ENCODE peak calls at places on chromosome 2, in ten cellular contexts. R is breast epithelium, D is IMR-90, B is HCT116, Z is gastrocnemius medialis, P is prostate gland, L is testis, Y is A549, O is heart left ventricle, Q is NB4. H is an unnamed sample.

GRCh38 chr2:71715241-71715750 is 261.9 kb downstream of the DYSF start:
- DNase-seq in R (no peak), D (no peak), B (no peak), Z (no peak), P (no peak), L (no peak), Y (no peak), O (no peak), Q (no peak), H (no peak)

GRCh38 chr2:35501076-35501475 is 854.5 kb upstream of the CRIM1 start:
- DNase-seq in R (no peak), D (no peak), B (no peak), Z (no peak), P (no peak), L (no peak), Y (no peak), O (no peak), Q (no peak), H (no peak)

GRCh38 chr2:208139447-208139846 is 6.5 kb downstream of the CRYGB start:
- DNase-seq in R (no peak), D (no peak), B (no peak), Z (no peak), P (no peak), L (peak), Y (no peak), O (no peak), Q (no peak), H (no peak)

GRCh38 chr2:6747433-6747832 is 118.3 kb downstream of the CMPK2 start:
- DNase-seq in R (no peak), D (no peak), B (no peak), Z (no peak), P (no peak), L (no peak), Y (no peak), O (no peak), Q (no peak), H (no peak)

GRCh38 chr2:231673348-231673770 is 35.0 kb upstream of the PTMA start:
- DNase-seq in R (no peak), D (peak), B (peak), Z (no peak), P (no peak), L (no peak), Y (peak), O (peak), Q (peak), H (no peak)

GRCh38 chr2:62789918-62790317 is 84.4 kb downstream of the EHBP1 start:
- DNase-seq in R (no peak), D (no peak), B (no peak), Z (no peak), P (no peak), L (no peak), Y (no peak), O (no peak), Q (no peak), H (no peak)

GRCh38 chr2:226796840-226797288 is 2.8 kb downstream of the IRS1 start:
- DNase-seq in R (peak), D (peak), B (no peak), Z (peak), P (peak), L (no peak), Y (no peak), O (peak), Q (peak), H (peak)

GRCh38 chr2:28349546-28350165 is 43.0 kb upstream of the FOSL2 start:
- DNase-seq in R (no peak), D (no peak), B (no peak), Z (no peak), P (no peak), L (no peak), Y (no peak), O (no peak), Q (no peak), H (no peak)

GRCh38 chr2:238473014-238473413 is 46.3 kb downstream of the ASB1 start:
- DNase-seq in R (no peak), D (no peak), B (no peak), Z (no peak), P (no peak), L (peak), Y (no peak), O (no peak), Q (no peak), H (peak)

GRCh38 chr2:45218931-45219339 is 209.7 kb upstream of the SIX2 start:
- DNase-seq in R (no peak), D (no peak), B (no peak), Z (no peak), P (peak), L (no peak), Y (no peak), O (no peak), Q (no peak), H (no peak)

GRCh38 chr2:10547663-10548384 is 99.7 kb upstream of the ODC1 start:
- DNase-seq in R (no peak), D (no peak), B (no peak), Z (no peak), P (no peak), L (no peak), Y (no peak), O (no peak), Q (no peak), H (no peak)

DNA sequence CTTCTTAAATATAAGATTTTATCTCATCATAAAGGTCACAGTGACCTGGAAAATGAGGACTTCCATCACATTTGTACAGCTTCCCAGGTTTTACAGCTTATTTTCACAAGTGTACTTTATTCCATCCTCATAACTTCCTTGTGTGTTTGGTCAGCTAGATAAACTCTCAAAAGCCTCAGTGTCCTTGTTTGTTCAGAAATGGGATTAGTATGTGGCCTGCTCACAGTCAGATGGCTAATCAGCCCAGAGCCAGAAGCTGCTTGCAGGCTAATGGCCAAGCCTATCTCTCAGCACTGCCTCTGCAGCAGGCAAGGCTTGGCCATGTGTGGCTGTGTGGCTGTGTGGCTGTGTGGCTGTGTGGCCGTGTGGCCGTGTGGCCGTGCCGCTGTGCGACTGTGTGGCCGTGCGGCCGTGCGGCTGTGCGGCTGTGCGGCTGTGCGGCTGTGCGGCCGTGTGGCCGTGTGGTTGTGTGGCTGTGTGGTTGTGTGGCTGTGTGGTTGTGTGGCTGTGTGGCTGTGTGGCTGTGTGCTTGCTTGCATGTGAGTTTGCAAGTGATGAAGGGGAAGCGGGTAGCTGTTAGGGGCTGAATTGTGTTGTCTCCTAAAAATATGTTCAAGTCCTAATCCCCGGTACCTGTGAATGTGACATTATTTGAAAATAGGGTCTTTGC is 233.0 kb upstream of the TNP1 start:
- DNase-seq in R (no peak), D (no peak), B (no peak), Z (no peak), P (peak), L (no peak), Y (no peak), O (peak), Q (no peak), H (no peak)
- TF ChIP-seq POLR2A in R (no peak), D (no peak), B (no peak), Z (no peak), P (no peak), L (no peak), Y (no peak), O (no peak), Q (no peak), H (no peak)

DNA sequence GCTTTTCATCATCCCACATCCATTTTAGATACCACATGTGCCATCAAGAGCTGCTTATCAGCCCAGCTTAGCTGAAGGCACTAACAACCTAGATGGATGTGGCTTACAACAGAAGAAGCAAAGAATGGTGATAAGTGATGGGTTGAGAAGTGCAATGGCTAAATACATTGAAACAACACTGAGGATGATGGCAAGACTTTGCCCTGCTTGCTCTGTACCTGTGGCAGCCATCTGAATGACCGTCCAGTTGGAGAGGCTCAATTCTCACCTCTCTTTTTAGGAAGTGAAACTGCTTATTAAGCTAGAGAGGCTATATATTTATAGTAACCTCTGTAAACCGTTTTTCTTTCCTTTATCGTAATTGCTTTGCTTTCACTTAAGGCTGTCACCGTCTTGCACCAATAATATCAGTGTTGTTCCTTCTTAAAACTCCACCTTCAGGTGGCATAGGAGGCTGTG is 5.7 kb downstream of the GPATCH11 start:
- DNase-seq in R (no peak), D (no peak), B (no peak), Z (no peak), P (no peak), L (no peak), Y (no peak), O (no peak), Q (peak), H (no peak)
- TF ChIP-seq POLR2A in R (no peak), D (no peak), B (no peak), Z (no peak), P (no peak), L (no peak), Y (no peak), O (no peak), Q (no peak), H (no peak)

GRCh38 chr2:218320704-218321336 is 28.5 kb upstream of the TMBIM1 start:
- DNase-seq in R (no peak), D (no peak), B (no peak), Z (no peak), P (no peak), L (no peak), Y (no peak), O (no peak), Q (peak), H (no peak)

GRCh38 chr2:218326315-218326714 is 30.3 kb upstream of the CATIP start:
- DNase-seq in R (no peak), D (no peak), B (no peak), Z (no peak), P (no peak), L (no peak), Y (no peak), O (no peak), Q (no peak), H (no peak)

GRCh38 chr2:218322756-218323525 is 30.6 kb upstream of the TMBIM1 start:
- DNase-seq in R (peak), D (peak), B (peak), Z (peak), P (peak), L (peak), Y (peak), O (peak), Q (peak), H (peak)

GRCh38 chr2:218325566-218326160 is 31.0 kb upstream of the CATIP start:
- DNase-seq in R (no peak), D (no peak), B (no peak), Z (no peak), P (no peak), L (no peak), Y (no peak), O (no peak), Q (no peak), H (no peak)

GRCh38 chr2:218323526-218324472 is 31.5 kb upstream of the TMBIM1 start:
- DNase-seq in R (no peak), D (peak), B (no peak), Z (no peak), P (peak), L (peak), Y (peak), O (no peak), Q (peak), H (peak)
- TF ChIP-seq POLR2A in R (no peak), D (no peak), B (no peak), Z (no peak), P (no peak), L (no peak), Y (no peak), O (no peak), Q (no peak), H (no peak)

GRCh38 chr2:179322289-179322688 is 57.7 kb upstream of the SESTD1 start:
- DNase-seq in R (no peak), D (no peak), B (no peak), Z (no peak), P (no peak), L (no peak), Y (no peak), O (no peak), Q (no peak), H (no peak)
- TF ChIP-seq POLR2A in R (no peak), D (no peak), B (no peak), Z (no peak), P (no peak), L (no peak), Y (no peak), O (no peak), Q (no peak), H (no peak)

GRCh38 chr2:24076849-24077534 is 866 bp upstream of the SF3B6 start:
- DNase-seq in R (no peak), D (no peak), B (no peak), Z (no peak), P (no peak), L (no peak), Y (no peak), O (no peak), Q (peak), H (no peak)

GRCh38 chr2:24077535-24077877 is 1.4 kb upstream of the SF3B6 start:
- DNase-seq in R (peak), D (no peak), B (no peak), Z (no peak), P (no peak), L (no peak), Y (no peak), O (no peak), Q (no peak), H (no peak)

GRCh38 chr2:24077879-24078278 is 1.8 kb upstream of the SF3B6 start:
- DNase-seq in R (no peak), D (no peak), B (no peak), Z (no peak), P (no peak), L (no peak), Y (no peak), O (no peak), Q (no peak), H (no peak)

GRCh38 chr2:24075259-24075658 is 867 bp downstream of the SF3B6 start:
- DNase-seq in R (no peak), D (no peak), B (no peak), Z (no peak), P (no peak), L (no peak), Y (no peak), O (no peak), Q (no peak), H (no peak)

GRCh38 chr2:24075915-24076848 is at the start of gene SF3B6:
- DNase-seq in R (peak), D (peak), B (peak), Z (peak), P (peak), L (peak), Y (peak), O (peak), Q (peak), H (peak)
- TF ChIP-seq POLR2A in R (peak), D (peak), B (peak), Z (peak), P (peak), L (no peak), Y (peak), O (no peak), Q (peak), H (no peak)

DNA sequence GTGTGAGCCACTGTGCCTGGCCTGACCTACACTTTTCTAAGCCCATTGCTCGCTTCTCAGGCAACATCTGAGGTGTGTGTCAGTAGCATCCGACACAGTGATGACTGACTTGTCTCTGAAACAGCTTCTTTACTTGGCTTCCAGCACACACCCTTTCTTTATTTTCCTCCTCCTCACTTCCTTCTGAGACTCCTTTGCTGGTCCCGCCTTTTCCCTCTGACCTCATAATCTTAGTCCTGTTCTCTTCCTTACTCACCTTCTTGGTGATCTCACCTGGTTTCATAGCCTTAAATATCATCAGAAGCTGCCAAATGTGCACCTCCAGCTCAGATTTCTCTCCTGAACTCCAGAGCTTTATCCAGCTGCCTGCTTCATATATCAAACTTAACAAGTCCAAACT is 66.6 kb upstream of the PELI1 start:
- DNase-seq in R (no peak), D (no peak), B (no peak), Z (no peak), P (peak), L (no peak), Y (no peak), O (no peak), Q (no peak), H (no peak)
- TF ChIP-seq POLR2A in R (no peak), D (no peak), B (no peak), Z (no peak), P (no peak), L (no peak), Y (no peak), O (no peak), Q (no peak), H (no peak)

GRCh38 chr2:18560797-18561085 is 288 bp upstream of the RDH14 start:
- DNase-seq in R (no peak), D (no peak), B (no peak), Z (no peak), P (no peak), L (no peak), Y (no peak), O (no peak), Q (no peak), H (no peak)
- TF ChIP-seq POLR2A in R (no peak), D (no peak), B (peak), Z (no peak), P (no peak), L (no peak), Y (peak), O (no peak), Q (peak), H (no peak)

DNA sequence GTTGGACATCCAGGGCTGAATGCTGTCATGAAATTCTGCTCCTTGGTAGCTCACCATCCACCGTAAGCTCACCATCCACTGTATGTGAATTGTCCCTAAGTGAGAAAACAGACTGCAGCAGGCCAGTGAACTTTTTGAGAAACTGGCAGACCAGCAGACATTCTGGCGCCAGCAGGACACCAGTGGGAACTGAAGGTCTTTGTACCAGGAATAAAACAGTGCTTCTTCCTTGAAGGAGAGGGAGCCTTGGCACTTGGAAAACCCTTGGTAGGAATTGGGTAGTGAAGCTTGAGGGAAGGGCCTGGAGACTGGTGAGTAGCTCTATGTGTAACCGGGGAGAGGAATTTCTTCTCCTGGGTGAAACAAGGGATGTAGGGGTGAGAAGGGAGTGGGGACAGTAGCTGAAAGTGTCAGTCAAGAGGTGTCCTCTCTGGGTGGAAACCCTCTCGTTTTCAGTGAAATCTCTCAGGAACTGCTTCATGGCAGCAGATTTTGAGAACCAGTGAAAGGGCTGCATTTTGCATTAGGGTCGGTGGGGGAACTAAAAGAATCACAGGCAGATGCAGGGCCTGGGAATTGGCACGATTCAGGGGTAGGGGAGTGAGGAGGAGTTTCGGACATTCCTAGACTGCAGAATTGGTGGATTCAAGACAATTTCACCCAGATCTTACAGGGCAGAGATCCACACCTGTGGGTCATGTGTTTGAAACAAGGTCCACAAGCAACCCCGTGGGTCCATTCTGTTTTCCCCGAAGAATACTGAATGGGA is 131.4 kb upstream of the DLX2 start:
- DNase-seq in R (no peak), D (no peak), B (no peak), Z (no peak), P (no peak), L (no peak), Y (no peak), O (no peak), Q (no peak), H (no peak)
- TF ChIP-seq POLR2A in R (no peak), D (no peak), B (no peak), Z (no peak), P (no peak), L (no peak), Y (no peak), O (no peak), Q (no peak), H (no peak)

DNA sequence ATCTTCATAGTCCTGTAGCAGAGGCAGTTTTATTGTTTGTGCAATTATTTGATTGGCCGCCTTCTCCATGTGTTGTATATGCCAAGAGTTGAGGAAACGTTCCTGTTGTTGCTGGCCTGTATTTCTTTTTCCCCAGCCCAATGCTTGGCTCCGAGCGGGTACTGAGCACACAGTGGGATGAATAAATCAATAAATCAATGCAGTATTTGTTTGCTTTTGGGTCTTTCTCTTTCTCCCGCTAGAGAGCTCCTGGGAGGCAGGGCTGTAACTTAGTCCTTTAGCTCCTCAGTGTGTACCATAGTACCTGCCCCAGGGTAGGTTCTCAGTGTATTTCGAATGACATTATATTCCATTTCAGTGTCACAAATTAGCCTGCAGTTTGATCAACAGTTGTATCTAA is 71.8 kb downstream of the ICOS start:
- DNase-seq in R (no peak), D (no peak), B (no peak), Z (no peak), P (no peak), L (no peak), Y (no peak), O (no peak), Q (no peak), H (no peak)
- TF ChIP-seq POLR2A in R (no peak), D (no peak), B (no peak), Z (no peak), P (no peak), L (no peak), Y (no peak), O (no peak), Q (no peak), H (no peak)

GRCh38 chr2:55232863-55233657 is 572 bp downstream of the RPS27A start:
- DNase-seq in R (peak), D (peak), B (no peak), Z (peak), P (no peak), L (peak), Y (peak), O (peak), Q (peak), H (peak)
- TF ChIP-seq POLR2A in R (no peak), D (no peak), B (no peak), Z (no peak), P (no peak), L (no peak), Y (no peak), O (no peak), Q (no peak), H (no peak)

H was measured in lower leg skin.